ENCODE peak calls at places on chromosomes 4 and X, in four cellular contexts. J, I, G and N are unnamed samples.

GRCh38 chr4:181685911-181686310 is 557.3 kb upstream of the TENM3 start:
- DNase-seq in I (no peak), G (no peak), J (no peak), N (no peak)

GRCh38 chr4:15665738-15666365 is 10.7 kb upstream of the FBXL5 start:
- DNase-seq in I (no peak), G (peak), J (peak), N (peak)

GRCh38 chrX:33252306-33252825 is 41.0 kb upstream of the DMD start:
- DNase-seq in G (no peak), J (no peak), I (no peak), N (no peak)

GRCh38 chr4:1039493-1040343 is 28.3 kb downstream of the FGFRL1 start:
- DNase-seq in G (no peak), I (no peak), J (no peak), N (no peak)

GRCh38 chrX:54977387-54977786 is 16.6 kb downstream of the PFKFB1 start:
- DNase-seq in J (no peak), I (no peak), G (no peak), N (no peak)

GRCh38 chr4:22897520-22898108 is 204.9 kb downstream of the GBA3 start:
- DNase-seq in G (peak), J (no peak), I (no peak), N (no peak)

GRCh38 chr4:5772528-5773270 is 61.7 kb downstream of the EVC start:
- DNase-seq in G (no peak), J (no peak), I (no peak), N (no peak)

GRCh38 chr4:185127021-185127925 is 15.8 kb upstream of the SLC25A4 start:
- DNase-seq in I (peak), G (no peak), J (no peak), N (no peak)

GRCh38 chr4:24730256-24731001 is 64.9 kb upstream of the SOD3 start:
- DNase-seq in I (peak), J (peak), G (no peak), N (no peak)

GRCh38 chrX:132004728-132005127 is 18.4 kb upstream of the STK26 start:
- DNase-seq in J (no peak), G (no peak), I (no peak), N (peak)

GRCh38 chrX:38726596-38726995 is 74.7 kb upstream of the MID1IP1 start:
- DNase-seq in I (no peak), J (peak), G (no peak), N (no peak)

GRCh38 chrX:150238656-150239382 is 124.3 kb upstream of the MAMLD1 start:
- DNase-seq in J (no peak), I (no peak), G (no peak), N (no peak)

GRCh38 chrX:10622197-10622596 is 1.8 kb upstream of the MID1 start:
- DNase-seq in I (no peak), G (no peak), J (no peak), N (no peak)

GRCh38 chrX:134019567-134020206 is 34.3 kb upstream of the GPC3 start:
- DNase-seq in G (no peak), J (no peak), I (no peak), N (no peak)

GRCh38 chrX:32673193-32673592 is 538.2 kb downstream of the DMD start:
- DNase-seq in J (no peak), G (no peak), I (no peak), N (no peak)

GRCh38 chr4:72629540-72629939 is 60.5 kb upstream of the ADAMTS3 start:
- DNase-seq in G (no peak), I (no peak), J (no peak), N (no peak)

GRCh38 chr4:183855651-183856190 is 49.4 kb upstream of the STOX2 start:
- DNase-seq in G (no peak), J (no peak), I (no peak), N (no peak)

GRCh38 chr4:176236909-176237308 is 32.1 kb downstream of the ASB5 start:
- DNase-seq in I (no peak), G (no peak), J (no peak), N (no peak)

GRCh38 chr4:77538144-77538543 is 67.5 kb upstream of the CXCL13 start:
- DNase-seq in G (peak), I (no peak), J (no peak), N (peak)

GRCh38 chr4:184420881-184421416 is 53.4 kb downstream of the IRF2 start:
- DNase-seq in G (no peak), I (no peak), J (no peak), N (no peak)

GRCh38 chr4:142126890-142127497 is 490.6 kb downstream of the IL15 start:
- DNase-seq in J (peak), G (peak), I (no peak), N (peak)

DNA sequence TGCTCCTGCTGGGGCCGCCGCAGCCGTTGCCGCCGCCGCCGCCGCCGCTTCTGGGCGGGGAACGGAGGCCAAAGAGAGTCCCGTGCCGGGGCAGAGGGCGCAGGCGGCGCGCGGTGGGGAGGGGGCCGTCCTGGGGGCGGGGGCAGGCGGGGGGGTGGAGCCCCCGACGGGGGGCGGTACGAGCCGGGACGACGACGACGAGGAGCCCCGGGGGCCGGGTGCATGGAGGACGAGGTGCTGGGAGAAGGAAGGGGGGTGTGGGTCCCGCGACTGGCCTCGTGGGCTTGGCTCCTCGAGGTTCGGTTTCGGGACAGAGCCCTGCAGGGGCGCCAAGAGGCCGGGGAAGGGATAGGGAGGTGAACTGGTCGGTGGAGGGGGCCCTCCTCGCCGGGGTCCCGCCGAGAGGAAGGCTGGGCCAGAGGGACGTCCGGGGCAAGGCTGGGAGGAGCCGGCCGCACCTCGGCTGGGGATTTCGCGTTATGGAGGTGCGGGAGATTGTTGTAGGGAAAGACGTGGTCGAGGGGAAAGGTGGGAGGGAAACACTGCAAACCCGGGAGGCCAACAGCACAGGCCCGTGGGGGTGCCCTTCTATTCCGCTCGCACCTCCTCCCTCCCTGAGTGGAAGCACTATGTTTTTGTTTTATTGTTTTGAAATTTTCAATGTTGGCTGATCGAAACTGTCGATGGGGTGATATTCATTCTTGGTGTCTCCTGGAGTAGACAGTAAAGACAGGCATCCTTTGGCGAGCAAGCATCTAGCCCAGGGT is 1.9 kb downstream of the BCORL1 start:
- DNase-seq in J (peak), G (no peak), I (peak), N (no peak)
- H3K27ac ChIP-seq in J (no peak), G (peak), I (no peak), N (no peak)

DNA sequence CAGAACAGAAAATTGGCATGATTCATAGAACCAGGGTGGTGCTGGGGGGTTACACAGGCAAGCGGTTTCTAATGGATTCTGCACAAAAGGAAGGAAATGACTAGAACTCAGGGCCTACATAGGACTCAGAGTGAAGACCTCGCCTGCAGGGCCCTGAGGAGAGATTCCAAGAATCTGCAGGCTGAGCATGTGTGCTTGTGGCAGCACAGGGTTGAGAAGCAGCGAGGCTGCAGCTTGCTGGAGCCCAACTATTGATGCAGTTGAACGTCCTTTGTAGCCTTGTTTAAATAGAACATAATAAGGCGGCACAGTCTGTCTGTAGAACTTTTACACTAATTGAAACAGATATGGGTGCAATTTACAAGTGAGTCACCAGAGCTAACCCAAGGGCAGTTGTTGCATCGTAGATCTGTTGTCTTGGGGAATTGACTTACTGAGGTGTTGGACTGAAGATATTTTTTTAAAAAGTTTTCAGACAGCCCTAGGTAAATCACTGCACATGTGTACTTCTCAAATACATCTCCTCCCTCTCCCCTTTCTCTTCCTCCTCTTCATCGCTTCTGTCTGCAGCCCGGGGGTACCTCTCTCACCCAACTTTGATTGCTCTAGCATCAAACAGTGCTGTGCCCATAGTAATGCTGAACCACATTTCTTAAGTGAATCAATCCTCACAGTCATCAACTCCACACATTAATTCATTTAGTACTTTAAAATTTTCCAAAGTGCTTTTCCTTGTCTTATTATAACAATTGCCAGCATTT is 58.3 kb downstream of the RHOH start:
- DNase-seq in G (peak), I (no peak), J (no peak), N (peak)
- H3K27ac ChIP-seq in G (peak), I (no peak), J (no peak), N (peak)

DNA sequence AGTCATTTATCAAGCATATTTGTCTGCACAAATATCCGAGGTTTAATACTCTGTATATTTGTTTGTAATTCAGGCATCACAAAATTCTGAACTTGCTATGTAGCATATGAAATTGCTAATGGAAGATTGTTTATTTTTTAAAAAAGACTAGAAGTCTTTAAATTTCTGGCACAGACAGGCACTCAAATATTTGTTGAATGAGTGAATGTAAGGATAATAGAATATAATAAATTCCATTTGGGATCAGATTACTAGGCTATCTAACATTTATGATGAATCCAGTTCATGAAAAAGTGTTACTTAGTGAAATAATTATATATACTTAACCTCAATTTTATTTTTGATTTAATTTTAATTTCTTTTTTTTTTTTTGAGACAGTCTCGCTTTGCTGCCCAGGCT is 30.4 kb upstream of the TEC start:
- DNase-seq in G (no peak), J (no peak), I (no peak), N (no peak)
- H3K27ac ChIP-seq in G (no peak), J (no peak), I (no peak), N (no peak)

GRCh38 chr4:143357161-143357845 is 20.6 kb downstream of the GAB1 start:
- DNase-seq in J (no peak), G (no peak), I (no peak), N (peak)

GRCh38 chr4:143360838-143361237 is 24.2 kb downstream of the GAB1 start:
- DNase-seq in J (no peak), I (no peak), G (no peak), N (no peak)

GRCh38 chr4:143358923-143359694 is 22.4 kb downstream of the GAB1 start:
- DNase-seq in G (no peak), I (peak), J (no peak), N (peak)

GRCh38 chr4:143358419-143358818 is 21.7 kb downstream of the GAB1 start:
- DNase-seq in G (no peak), J (no peak), I (no peak), N (no peak)

DNA sequence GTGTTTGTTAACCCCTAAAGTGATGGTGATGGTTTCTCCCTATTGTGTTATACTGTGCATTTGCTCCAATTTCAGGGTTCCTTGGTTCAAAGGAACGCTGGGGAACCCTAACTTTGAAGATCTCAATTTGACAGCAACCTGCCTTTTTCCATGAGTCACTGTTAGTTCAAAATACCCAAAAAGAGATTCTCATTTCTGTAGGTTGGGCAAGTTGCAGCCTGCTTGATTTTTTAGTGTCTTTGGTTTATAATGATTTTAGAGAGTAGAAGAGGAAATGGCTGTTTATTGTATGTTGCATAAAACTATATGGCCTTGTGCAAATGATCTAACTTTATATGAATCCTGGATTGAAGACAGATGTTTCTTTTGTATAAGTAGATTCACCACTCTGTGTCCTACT is 23.1 kb downstream of the GAB1 start:
- DNase-seq in G (no peak), I (no peak), J (no peak), N (peak)
- H3K27ac ChIP-seq in G (no peak), I (peak), J (no peak), N (peak)

GRCh38 chr4:38154681-38155588 is 194.7 kb downstream of the PTTG2 start:
- DNase-seq in J (peak), I (peak), G (no peak), N (peak)
- H3K27ac ChIP-seq in J (peak), I (peak), G (peak), N (peak)

DNA sequence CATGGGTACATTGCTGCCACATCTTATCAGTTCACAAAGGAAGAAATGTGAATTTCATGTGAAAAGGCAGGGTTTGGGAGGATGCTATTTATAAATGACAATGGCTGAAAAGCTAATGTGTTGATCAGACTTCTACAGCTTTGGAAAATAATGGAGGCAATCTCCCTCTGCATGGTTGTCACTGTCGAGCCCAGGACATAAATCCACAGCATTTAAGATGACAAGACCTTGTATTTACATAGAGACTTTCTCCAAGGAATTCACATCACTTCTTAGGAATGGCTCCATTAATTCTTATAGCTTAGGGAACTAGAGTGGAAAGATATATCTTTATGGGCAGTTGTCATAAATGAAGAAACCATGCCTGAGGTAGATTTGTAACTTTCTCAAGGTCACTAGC is 66.7 kb downstream of the CBLL2 start:
- DNase-seq in G (no peak), J (no peak), I (no peak), N (no peak)
- H3K27ac ChIP-seq in G (no peak), J (no peak), I (no peak), N (no peak)